ENCODE peak calls at places on chromosomes 2 and 18, in four cellular contexts. S is A549, Y is K562, Q is HepG2. H is an unnamed sample.

GRCh38 chr2:237122214-237122666 is 36.6 kb downstream of the COPS8 start:
- DNase-seq in S (peak; percentile 80), Y (peak; percentile 41), Q (peak; percentile 54), H (no peak)

GRCh38 chr2:227033471-227034148 is 130.4 kb downstream of the COL4A4 start:
- DNase-seq in S (peak; percentile 55), Y (peak; percentile 35), Q (peak; percentile 43), H (no peak)

GRCh38 chr2:36449213-36449612 is 93.6 kb downstream of the CRIM1 start:
- DNase-seq in S (no peak), Y (no peak), Q (no peak), H (no peak)

GRCh38 chr2:65278450-65279030 is 50.9 kb downstream of the ACTR2 start:
- DNase-seq in S (no peak), Y (no peak), Q (no peak), H (no peak)

GRCh38 chr2:240250985-240251847 is 110.8 kb upstream of the OTOS start:
- DNase-seq in S (peak; percentile 84), Y (peak; percentile 87), Q (peak; percentile 94), H (no peak)

GRCh38 chr18:32289480-32290075 is 99.7 kb downstream of the MEP1B start:
- DNase-seq in S (peak; percentile 58), Y (no peak), Q (peak; percentile 66), H (no peak)

GRCh38 chr2:162795312-162795711 is 43.3 kb downstream of the KCNH7 start:
- DNase-seq in S (peak; percentile 4), Y (no peak), Q (peak; percentile 27), H (no peak)

GRCh38 chr18:48948112-48949050 is 2.4 kb downstream of the SMAD7 start:
- DNase-seq in S (no peak), Y (peak; percentile 25), Q (peak; percentile 94), H (no peak)

GRCh38 chr18:48446582-48447225 is 37.5 kb upstream of the ZBTB7C start:
- DNase-seq in S (peak; percentile 74), Y (peak; percentile 41), Q (peak; percentile 66), H (no peak)

GRCh38 chr2:3659447-3660432 is 1.7 kb downstream of the ALLC start:
- DNase-seq in S (no peak), Y (no peak), Q (peak; percentile 47), H (no peak)

GRCh38 chr2:32418777-32419176 is 62.0 kb downstream of the BIRC6 start:
- DNase-seq in S (peak; percentile 63), Y (no peak), Q (no peak), H (no peak)
- TF ChIP-seq POLR2AphosphoS2 in S (no peak), Y (no peak), Q (no peak), H (no peak)

GRCh38 chr2:232937278-232937906 is 67.3 kb downstream of the SNORC start:
- DNase-seq in S (peak; percentile 52), Y (peak; percentile 23), Q (peak; percentile 68), H (no peak)
- TF ChIP-seq POLR2AphosphoS2 in S (no peak), Y (no peak), Q (no peak), H (no peak)

GRCh38 chr18:12312936-12313335 is 4.9 kb downstream of the TUBB6 start:
- DNase-seq in S (no peak), Y (no peak), Q (no peak), H (no peak)

GRCh38 chr18:12313530-12314245 is 5.6 kb downstream of the TUBB6 start:
- DNase-seq in S (no peak), Y (no peak), Q (no peak), H (no peak)

GRCh38 chr18:12315481-12315880 is 7.4 kb downstream of the TUBB6 start:
- DNase-seq in S (no peak), Y (no peak), Q (no peak), H (no peak)

GRCh38 chr18:12315911-12316310 is 7.9 kb downstream of the TUBB6 start:
- DNase-seq in S (no peak), Y (no peak), Q (no peak), H (no peak)

GRCh38 chr18:12314586-12315305 is 6.7 kb downstream of the TUBB6 start:
- DNase-seq in S (no peak), Y (no peak), Q (no peak), H (no peak)
- TF ChIP-seq POLR2AphosphoS2 in S (no peak), Y (no peak), Q (no peak), H (no peak)

GRCh38 chr2:119710281-119710680 is 31.3 kb downstream of the TMEM177 start:
- DNase-seq in S (no peak), Y (no peak), Q (no peak), H (no peak)
- TF ChIP-seq POLR2AphosphoS2 in S (no peak), Y (no peak), Q (no peak), H (no peak)

DNA sequence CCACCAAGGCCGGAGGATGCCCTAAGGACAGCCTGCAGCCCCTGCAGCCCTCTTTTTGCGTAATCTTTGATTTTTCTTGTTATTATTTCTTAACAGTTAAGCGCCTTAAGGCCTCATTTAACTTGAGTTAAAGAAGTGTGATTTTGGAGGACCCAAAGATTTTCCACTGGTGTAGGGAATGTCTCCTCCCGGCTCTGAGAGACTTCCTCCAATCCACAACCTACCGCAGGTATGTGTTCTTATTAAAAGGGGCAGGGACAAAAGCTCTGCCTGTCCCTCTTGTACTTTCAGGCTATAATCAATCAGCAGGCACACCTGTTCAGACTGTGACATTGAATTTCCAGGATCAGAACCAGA is 285.1 kb downstream of the PRKCE start:
- DNase-seq in S (no peak), Y (no peak), Q (no peak), H (no peak)
- TF ChIP-seq POLR2AphosphoS2 in S (no peak), Y (no peak), Q (no peak), H (no peak)

GRCh38 chr18:51427012-51427411 is 229.5 kb upstream of the MEX3C start:
- DNase-seq in S (no peak), Y (no peak), Q (no peak), H (no peak)
- TF ChIP-seq POLR2AphosphoS2 in S (no peak), Y (no peak), Q (no peak), H (no peak)

GRCh38 chr2:95071856-95072255 is 46.3 kb downstream of the MAL start:
- DNase-seq in S (no peak), Y (no peak), Q (no peak), H (no peak)
- TF ChIP-seq POLR2AphosphoS2 in S (no peak), Y (no peak), Q (no peak), H (no peak)

DNA sequence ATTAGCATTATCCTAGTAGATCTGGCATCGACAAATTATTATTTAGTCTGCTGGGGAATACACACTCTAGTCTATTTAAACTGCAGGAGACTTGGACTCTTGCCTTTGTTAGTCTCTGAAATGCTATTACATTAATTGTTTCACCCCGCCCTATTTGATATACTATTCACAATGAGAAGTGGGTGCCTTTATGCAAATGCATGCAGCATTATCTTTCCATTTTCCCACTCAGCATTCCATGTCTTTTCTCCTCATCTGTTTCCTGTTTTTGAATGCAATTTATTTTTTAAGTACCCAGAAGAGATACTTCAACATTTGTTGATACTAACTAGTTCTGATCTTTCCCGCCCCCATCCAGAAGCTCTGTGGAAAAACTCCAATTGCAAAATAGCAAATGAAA is 395.3 kb upstream of the NXPH2 start:
- DNase-seq in S (no peak), Y (no peak), Q (no peak), H (no peak)
- TF ChIP-seq POLR2AphosphoS2 in S (no peak), Y (no peak), Q (no peak), H (no peak)